ENCODE peak calls at places on chromosomes 13 and 19, in six cellular contexts. One of them, this sample, is unnamed.

GRCh38 chr19:11581740-11582139 is 4.3 kb upstream of the ACP5 start:
- DNase-seq in H1: no peak
- DNase-seq in SK-N-SH: no peak
- DNase-seq in HCT116: no peak
- DNase-seq in transverse colon: peak; percentile 25
- DNase-seq in sigmoid colon: no peak
- DNase-seq in this sample: no peak

GRCh38 chr13:48662226-48662625 is 8.5 kb downstream of the CYSLTR2 start:
- DNase-seq in transverse colon: no peak
- DNase-seq in SK-N-SH: no peak
- DNase-seq in sigmoid colon: no peak
- DNase-seq in HCT116: no peak
- DNase-seq in H1: no peak
- DNase-seq in this sample: no peak

GRCh38 chr19:4979211-4979807 is 10.4 kb downstream of the KDM4B start:
- DNase-seq in transverse colon: no peak
- DNase-seq in HCT116: no peak
- DNase-seq in sigmoid colon: no peak
- DNase-seq in H1: no peak
- DNase-seq in SK-N-SH: peak; percentile 20
- DNase-seq in this sample: no peak

GRCh38 chr19:16001481-16002312 is 52.9 kb downstream of the OR10H4 start:
- DNase-seq in transverse colon: peak; percentile 21
- DNase-seq in H1: no peak
- DNase-seq in sigmoid colon: no peak
- DNase-seq in HCT116: no peak
- DNase-seq in SK-N-SH: no peak
- DNase-seq in this sample: peak; percentile 23

GRCh38 chr19:2199215-2199614 is 35.5 kb downstream of the DOT1L start:
- DNase-seq in transverse colon: no peak
- DNase-seq in HCT116: no peak
- DNase-seq in SK-N-SH: peak; percentile 69
- DNase-seq in H1: peak; percentile 79
- DNase-seq in sigmoid colon: no peak
- DNase-seq in this sample: no peak

GRCh38 chr19:4523306-4524110 is 5.2 kb upstream of the PLIN4 start:
- DNase-seq in sigmoid colon: no peak
- DNase-seq in HCT116: peak; percentile 29
- DNase-seq in transverse colon: peak; percentile 59
- DNase-seq in SK-N-SH: peak; percentile 86
- DNase-seq in H1: peak; percentile 88
- DNase-seq in this sample: no peak

GRCh38 chr19:44740351-44740824 is 8.1 kb upstream of the BCL3 start:
- DNase-seq in SK-N-SH: no peak
- DNase-seq in H1: no peak
- DNase-seq in HCT116: peak; percentile 21
- DNase-seq in sigmoid colon: no peak
- DNase-seq in transverse colon: no peak
- DNase-seq in this sample: no peak

GRCh38 chr19:48625891-48626327 is 6.6 kb downstream of the SPHK2 start:
- DNase-seq in H1: no peak
- DNase-seq in sigmoid colon: peak; percentile 65
- DNase-seq in HCT116: no peak
- DNase-seq in transverse colon: peak; percentile 36
- DNase-seq in SK-N-SH: no peak
- DNase-seq in this sample: no peak

GRCh38 chr13:73001971-73002370 is 56.8 kb upstream of the KLF5 start:
- DNase-seq in SK-N-SH: no peak
- DNase-seq in H1: no peak
- DNase-seq in sigmoid colon: no peak
- DNase-seq in transverse colon: no peak
- DNase-seq in HCT116: no peak
- DNase-seq in this sample: no peak

GRCh38 chr13:78382946-78383542 is 220.3 kb downstream of the POU4F1 start:
- DNase-seq in SK-N-SH: no peak
- DNase-seq in H1: no peak
- DNase-seq in HCT116: no peak
- DNase-seq in sigmoid colon: no peak
- DNase-seq in transverse colon: no peak
- DNase-seq in this sample: no peak

GRCh38 chr19:3054265-3054971 is 7.9 kb downstream of the TLE5 start:
- DNase-seq in HCT116: no peak
- DNase-seq in sigmoid colon: no peak
- DNase-seq in H1: no peak
- DNase-seq in SK-N-SH: no peak
- DNase-seq in transverse colon: no peak
- DNase-seq in this sample: no peak

GRCh38 chr19:20238025-20238623 is 71.1 kb downstream of the ZNF486 start:
- DNase-seq in transverse colon: peak; percentile 90
- DNase-seq in SK-N-SH: peak; percentile 80
- DNase-seq in HCT116: no peak
- DNase-seq in sigmoid colon: peak; percentile 94
- DNase-seq in H1: peak; percentile 97
- DNase-seq in this sample: no peak

DNA sequence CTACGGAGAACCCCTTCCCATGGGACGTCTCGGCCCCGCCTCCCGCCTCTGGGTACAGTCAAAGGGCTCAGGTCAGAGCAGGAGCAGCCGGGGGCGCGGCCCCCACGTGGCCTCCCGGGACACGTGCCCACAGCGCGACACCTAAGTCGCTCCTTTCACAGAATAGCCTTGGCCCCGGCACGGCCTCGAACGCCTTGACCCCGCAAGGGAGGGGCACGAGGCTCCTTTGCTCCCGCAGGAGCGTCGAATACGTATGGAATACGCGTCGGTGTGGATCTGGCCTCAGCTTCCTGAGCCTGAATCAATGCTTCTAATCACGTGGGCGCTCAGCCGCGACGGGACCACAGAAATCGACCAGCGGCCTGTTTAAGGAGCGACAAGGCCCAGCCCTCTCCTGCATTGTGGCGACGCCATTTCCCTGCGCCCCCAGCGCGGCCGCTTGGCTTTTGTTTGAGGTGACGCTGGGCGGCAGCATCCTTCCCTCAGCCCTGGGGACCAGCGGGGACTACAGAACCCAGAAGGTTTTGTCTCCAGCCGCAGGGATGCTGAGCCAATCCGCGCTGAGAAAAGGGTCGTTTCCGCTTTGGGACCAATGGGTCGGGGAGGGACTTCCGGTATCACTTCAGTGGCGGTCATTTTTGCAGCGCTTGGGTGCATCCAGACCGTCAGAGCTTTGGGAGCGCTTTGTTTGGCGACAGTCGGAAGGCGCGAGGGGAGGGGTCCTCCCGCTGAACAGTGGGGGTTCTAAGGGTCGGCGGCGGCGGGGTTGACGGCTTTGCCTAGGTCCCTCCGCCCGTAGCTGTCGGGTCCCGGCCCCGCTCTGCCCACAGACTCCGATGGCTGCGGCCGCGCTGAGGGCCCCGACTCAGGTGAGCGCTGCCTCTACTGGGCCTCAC is at the start of gene ZIK1:
- DNase-seq in sigmoid colon: peak; percentile 95
- DNase-seq in transverse colon: peak; percentile 84
- DNase-seq in H1: peak; percentile 90
- DNase-seq in HCT116: no peak
- DNase-seq in SK-N-SH: peak; percentile 97
- DNase-seq in this sample: peak; percentile 91
- TF ChIP-seq POLR2AphosphoS5 in sigmoid colon: peak; percentile 48
- TF ChIP-seq POLR2AphosphoS5 in transverse colon: no peak
- TF ChIP-seq POLR2AphosphoS5 in H1: peak; percentile 62
- TF ChIP-seq POLR2AphosphoS5 in HCT116: no peak
- TF ChIP-seq POLR2AphosphoS5 in SK-N-SH: peak; percentile 15
- TF ChIP-seq POLR2AphosphoS5 in this sample: no peak

GRCh38 chr13:93368296-93368695 is 141.7 kb downstream of the GPC6 start:
- DNase-seq in sigmoid colon: no peak
- DNase-seq in transverse colon: no peak
- DNase-seq in HCT116: no peak
- DNase-seq in SK-N-SH: no peak
- DNase-seq in H1: no peak
- DNase-seq in this sample: no peak
- TF ChIP-seq POLR2AphosphoS5 in sigmoid colon: no peak
- TF ChIP-seq POLR2AphosphoS5 in transverse colon: no peak
- TF ChIP-seq POLR2AphosphoS5 in HCT116: no peak
- TF ChIP-seq POLR2AphosphoS5 in SK-N-SH: no peak
- TF ChIP-seq POLR2AphosphoS5 in H1: no peak
- TF ChIP-seq POLR2AphosphoS5 in this sample: no peak

DNA sequence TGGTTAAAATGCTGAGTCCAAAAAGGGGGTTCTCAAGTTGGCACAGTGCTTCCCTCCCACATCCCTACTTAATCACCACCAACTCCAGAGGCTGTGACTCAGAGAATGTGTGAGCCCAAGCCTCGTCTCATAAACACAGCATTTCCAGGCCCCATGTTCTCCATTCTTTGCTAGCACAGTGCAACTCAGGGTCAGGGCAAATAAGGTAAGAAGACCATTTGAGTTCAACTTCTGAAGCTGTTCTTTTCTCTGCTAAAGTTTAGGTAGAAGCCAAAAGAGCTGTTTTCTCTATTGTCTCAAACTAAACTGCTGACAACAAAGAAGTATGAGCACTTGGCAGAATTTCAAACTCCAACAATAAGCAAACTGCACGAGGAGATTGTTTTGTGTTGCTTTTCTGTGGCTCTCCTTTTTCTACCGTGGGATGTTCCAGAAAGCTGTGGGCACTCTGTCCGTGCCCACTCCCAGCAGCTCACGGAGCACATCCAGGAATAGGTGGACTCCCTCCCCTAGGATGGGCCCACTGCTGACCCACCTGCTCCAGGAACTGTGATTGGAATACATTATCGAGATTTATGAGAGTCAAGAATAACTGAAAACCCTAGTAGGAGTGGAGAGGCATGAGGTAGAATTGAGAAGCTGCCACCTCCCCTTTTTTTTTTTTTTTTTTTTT is 494.3 kb downstream of the COG6 start:
- DNase-seq in SK-N-SH: no peak
- DNase-seq in H1: no peak
- DNase-seq in transverse colon: no peak
- DNase-seq in HCT116: no peak
- DNase-seq in sigmoid colon: peak; percentile 79
- DNase-seq in this sample: no peak
- TF ChIP-seq POLR2AphosphoS5 in SK-N-SH: no peak
- TF ChIP-seq POLR2AphosphoS5 in H1: no peak
- TF ChIP-seq POLR2AphosphoS5 in transverse colon: peak; percentile 46
- TF ChIP-seq POLR2AphosphoS5 in HCT116: no peak
- TF ChIP-seq POLR2AphosphoS5 in sigmoid colon: peak; percentile 82
- TF ChIP-seq POLR2AphosphoS5 in this sample: no peak

GRCh38 chr19:17101686-17102628 is 26.4 kb downstream of the MYO9B start:
- DNase-seq in sigmoid colon: no peak
- DNase-seq in SK-N-SH: no peak
- DNase-seq in transverse colon: no peak
- DNase-seq in HCT116: no peak
- DNase-seq in H1: no peak
- DNase-seq in this sample: no peak

GRCh38 chr19:17095141-17095919 is 19.8 kb downstream of the MYO9B start:
- DNase-seq in SK-N-SH: no peak
- DNase-seq in sigmoid colon: peak; percentile 91
- DNase-seq in HCT116: no peak
- DNase-seq in transverse colon: peak; percentile 45
- DNase-seq in H1: no peak
- DNase-seq in this sample: no peak

GRCh38 chr19:17103177-17103576 is 27.6 kb downstream of the MYO9B start:
- DNase-seq in H1: peak; percentile 90
- DNase-seq in transverse colon: peak; percentile 36
- DNase-seq in sigmoid colon: no peak
- DNase-seq in HCT116: peak; percentile 40
- DNase-seq in SK-N-SH: peak; percentile 68
- DNase-seq in this sample: no peak

GRCh38 chr19:17097593-17098126 is 22.1 kb downstream of the MYO9B start:
- DNase-seq in SK-N-SH: no peak
- DNase-seq in HCT116: no peak
- DNase-seq in transverse colon: no peak
- DNase-seq in sigmoid colon: no peak
- DNase-seq in H1: no peak
- DNase-seq in this sample: no peak

DNA sequence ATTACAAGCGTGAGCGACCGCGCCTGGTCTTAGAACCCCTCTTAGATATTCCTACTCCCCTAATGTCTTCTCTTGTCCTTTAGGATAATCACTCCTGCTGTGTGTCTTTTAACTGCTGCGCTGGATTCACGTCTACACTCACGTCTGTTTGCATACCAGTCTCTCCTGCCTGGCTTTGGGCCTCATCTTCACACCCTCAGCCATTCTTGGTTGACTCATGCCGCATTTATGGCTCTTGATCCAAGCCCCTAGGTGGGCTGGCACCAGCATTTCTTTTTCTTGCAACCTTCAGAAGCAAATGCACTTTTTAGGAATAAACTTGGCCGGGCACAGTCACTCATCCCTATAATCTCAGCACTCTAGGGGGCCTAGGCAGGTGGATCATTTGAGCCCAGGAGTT is 22.7 kb downstream of the MYO9B start:
- DNase-seq in HCT116: no peak
- DNase-seq in transverse colon: no peak
- DNase-seq in SK-N-SH: no peak
- DNase-seq in H1: no peak
- DNase-seq in sigmoid colon: no peak
- DNase-seq in this sample: no peak
- TF ChIP-seq POLR2AphosphoS5 in HCT116: no peak
- TF ChIP-seq POLR2AphosphoS5 in transverse colon: no peak
- TF ChIP-seq POLR2AphosphoS5 in SK-N-SH: no peak
- TF ChIP-seq POLR2AphosphoS5 in H1: no peak
- TF ChIP-seq POLR2AphosphoS5 in sigmoid colon: no peak
- TF ChIP-seq POLR2AphosphoS5 in this sample: no peak

DNA sequence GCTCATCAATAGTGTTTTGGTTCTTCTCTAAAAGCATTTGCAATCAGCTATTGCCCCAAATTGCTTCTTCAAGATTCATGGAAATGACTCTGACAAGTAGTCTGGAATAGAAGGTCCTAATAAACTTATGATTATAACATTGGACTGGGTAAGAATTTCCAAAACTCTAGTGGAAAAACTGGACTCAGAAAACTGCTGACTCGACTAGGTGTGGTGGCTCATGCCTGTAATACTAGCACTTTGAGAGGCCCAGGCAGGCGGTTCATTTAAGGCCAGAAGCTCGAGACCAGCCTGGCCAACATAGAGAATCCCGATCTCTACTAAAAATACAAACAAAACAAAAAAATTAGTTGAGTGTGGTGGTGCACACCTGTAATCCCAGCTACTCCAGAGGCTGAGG is 15.5 kb upstream of the AKT2 start:
- DNase-seq in HCT116: no peak
- DNase-seq in sigmoid colon: no peak
- DNase-seq in SK-N-SH: no peak
- DNase-seq in transverse colon: no peak
- DNase-seq in H1: no peak
- DNase-seq in this sample: no peak
- TF ChIP-seq POLR2AphosphoS5 in HCT116: no peak
- TF ChIP-seq POLR2AphosphoS5 in sigmoid colon: no peak
- TF ChIP-seq POLR2AphosphoS5 in SK-N-SH: no peak
- TF ChIP-seq POLR2AphosphoS5 in transverse colon: no peak
- TF ChIP-seq POLR2AphosphoS5 in H1: no peak
- TF ChIP-seq POLR2AphosphoS5 in this sample: no peak

This sample was measured in HL-60.